ENCODE peak calls at places on chromosomes 1 and 21, in ten cellular contexts. W is OCI-LY7, P is adrenal gland, F is heart left ventricle, Z is heart right ventricle, B is psoas muscle, J is Peyer's patch, M is dorsolateral prefrontal cortex, D is aorta, N is transverse colon. Q is an unnamed sample.

GRCh38 chr1:201826830-201827229 is 2.1 kb upstream of the IPO9 start:
- DNase-seq in W (no peak), P (no peak), F (no peak), Z (no peak), B (no peak), J (no peak), M (no peak), D (no peak), N (no peak), Q (no peak)

GRCh38 chr1:91697322-91698260 is 188.4 kb downstream of the TGFBR3 start:
- DNase-seq in W (no peak), P (no peak), F (no peak), Z (no peak), B (no peak), J (no peak), M (no peak), D (no peak), N (no peak), Q (no peak)

GRCh38 chr1:61226791-61227567 is 144.6 kb downstream of the NFIA start:
- DNase-seq in W (no peak), P (no peak), F (no peak), Z (no peak), B (no peak), J (no peak), M (no peak), D (no peak), N (peak), Q (no peak)

GRCh38 chr1:217363319-217363718 is 267.6 kb downstream of the GPATCH2 start:
- DNase-seq in W (no peak), P (no peak), F (no peak), Z (no peak), B (no peak), J (no peak), M (no peak), D (no peak), N (no peak), Q (no peak)

GRCh38 chr1:180291004-180291403 is 60.9 kb downstream of the LHX4 start:
- DNase-seq in W (no peak), P (no peak), F (no peak), Z (no peak), B (no peak), J (no peak), M (no peak), D (no peak), N (no peak), Q (no peak)

GRCh38 chr21:37341254-37341960 is 25.2 kb upstream of the DYRK1A start:
- DNase-seq in W (no peak), P (no peak), F (no peak), Z (no peak), B (no peak), J (no peak), M (no peak), D (no peak), N (no peak), Q (no peak)

GRCh38 chr1:214833357-214833756 is 230.4 kb downstream of the CENPF start:
- DNase-seq in W (no peak), P (no peak), F (no peak), Z (no peak), B (no peak), J (no peak), M (no peak), D (no peak), N (no peak), Q (no peak)

GRCh38 chr1:243394610-243395490 is 139.0 kb downstream of the SDCCAG8 start:
- DNase-seq in W (no peak), P (no peak), F (no peak), Z (no peak), B (no peak), J (no peak), M (no peak), D (no peak), N (no peak), Q (no peak)

GRCh38 chr1:167059045-167059728 is 31.0 kb downstream of the GPA33 start:
- DNase-seq in W (peak), P (peak), F (peak), Z (peak), B (peak), J (peak), M (peak), D (peak), N (peak), Q (peak)

GRCh38 chr1:16468558-16468957 is 28.0 kb downstream of the NECAP2 start:
- DNase-seq in W (no peak), P (no peak), F (no peak), Z (no peak), B (no peak), J (no peak), M (no peak), D (no peak), N (no peak), Q (no peak)

GRCh38 chr1:2555634-2556276 is 416 bp upstream of the TNFRSF14 start:
- DNase-seq in W (peak), P (peak), F (peak), Z (peak), B (peak), J (peak), M (no peak), D (peak), N (peak), Q (no peak)

GRCh38 chr1:118815909-118816308 is 172.2 kb downstream of the TBX15 start:
- DNase-seq in W (no peak), P (no peak), F (no peak), Z (no peak), B (no peak), J (no peak), M (no peak), D (no peak), N (no peak), Q (no peak)

GRCh38 chr1:183218981-183219621 is 33.0 kb downstream of the LAMC2 start:
- DNase-seq in W (peak), P (no peak), F (peak), Z (no peak), B (no peak), J (peak), M (no peak), D (peak), N (peak), Q (no peak)

GRCh38 chr1:25695991-25696330 is 79.4 kb downstream of the MAN1C1 start:
- DNase-seq in W (no peak), P (peak), F (no peak), Z (no peak), B (no peak), J (no peak), M (peak), D (peak), N (no peak), Q (no peak)

GRCh38 chr1:247114351-247115140 is 10.4 kb upstream of the ZNF669 start:
- DNase-seq in W (no peak), P (no peak), F (no peak), Z (no peak), B (no peak), J (no peak), M (no peak), D (no peak), N (no peak), Q (no peak)

GRCh38 chr1:82453511-82454185 is 652.9 kb downstream of the ADGRL2 start:
- DNase-seq in W (no peak), P (no peak), F (no peak), Z (no peak), B (no peak), J (no peak), M (no peak), D (no peak), N (no peak), Q (no peak)

GRCh38 chr1:239868117-239868516 is 223.6 kb upstream of the FMN2 start:
- DNase-seq in W (no peak), P (no peak), F (no peak), Z (no peak), B (no peak), J (no peak), M (no peak), D (no peak), N (no peak), Q (no peak)

GRCh38 chr1:163054056-163054706 is 15.0 kb upstream of the RGS4 start:
- DNase-seq in W (no peak), P (no peak), F (no peak), Z (no peak), B (no peak), J (no peak), M (no peak), D (no peak), N (no peak), Q (no peak)

GRCh38 chr1:172609528-172609927 is 49.4 kb upstream of the FASLG start:
- DNase-seq in W (peak), P (no peak), F (no peak), Z (no peak), B (no peak), J (no peak), M (no peak), D (no peak), N (no peak), Q (no peak)

GRCh38 chr1:17935230-17935629 is 172.4 kb upstream of the IGSF21 start:
- DNase-seq in W (no peak), P (no peak), F (no peak), Z (no peak), B (no peak), J (no peak), M (no peak), D (no peak), N (no peak), Q (no peak)

GRCh38 chr1:209382701-209383100 is 200.8 kb upstream of the CAMK1G start:
- DNase-seq in W (no peak), P (no peak), F (no peak), Z (no peak), B (no peak), J (no peak), M (no peak), D (no peak), N (no peak), Q (no peak)

GRCh38 chr1:77536813-77537212 is 145.6 kb downstream of the ZZZ3 start:
- DNase-seq in W (no peak), P (no peak), F (no peak), Z (no peak), B (no peak), J (no peak), M (no peak), D (no peak), N (no peak), Q (no peak)

GRCh38 chr1:59928996-59929395 is 2.4 kb upstream of the CYP2J2 start:
- DNase-seq in W (no peak), P (no peak), F (no peak), Z (no peak), B (no peak), J (no peak), M (no peak), D (no peak), N (no peak), Q (no peak)

GRCh38 chr1:96370752-96371151 is 350.8 kb upstream of the PTBP2 start:
- DNase-seq in W (no peak), P (no peak), F (no peak), Z (no peak), B (no peak), J (no peak), M (no peak), D (no peak), N (no peak), Q (no peak)

GRCh38 chr21:14754259-14754604 is 208.1 kb upstream of the SAMSN1 start:
- DNase-seq in W (no peak), P (no peak), F (no peak), Z (no peak), B (no peak), J (no peak), M (no peak), D (no peak), N (no peak), Q (no peak)

GRCh38 chr1:77926561-77927357 is 38.3 kb downstream of the NEXN start:
- DNase-seq in W (no peak), P (no peak), F (no peak), Z (no peak), B (no peak), J (no peak), M (no peak), D (no peak), N (no peak), Q (no peak)

GRCh38 chr1:111704776-111705175 is 34.4 kb downstream of the INKA2 start:
- DNase-seq in W (no peak), P (no peak), F (no peak), Z (no peak), B (no peak), J (no peak), M (no peak), D (no peak), N (no peak), Q (no peak)

GRCh38 chr1:43481481-43481880 is 27.8 kb upstream of the HYI start:
- DNase-seq in W (no peak), P (no peak), F (no peak), Z (no peak), B (no peak), J (no peak), M (no peak), D (no peak), N (no peak), Q (no peak)

GRCh38 chr1:85447000-85447943 is 17.7 kb downstream of the DDAH1 start:
- DNase-seq in W (no peak), P (no peak), F (no peak), Z (no peak), B (no peak), J (no peak), M (no peak), D (no peak), N (no peak), Q (no peak)

GRCh38 chr1:147539122-147539575 is 2.2 kb upstream of the BCL9 start:
- DNase-seq in W (no peak), P (peak), F (no peak), Z (no peak), B (no peak), J (no peak), M (no peak), D (no peak), N (no peak), Q (no peak)
- H3K27ac ChIP-seq in W (no peak), P (peak), F (peak), Z (peak), B (peak), J (peak), M (no peak), D (no peak), N (peak), Q (no peak)

GRCh38 chr1:156663178-156663577 is 14.0 kb downstream of the NES start:
- DNase-seq in W (peak), P (peak), F (peak), Z (peak), B (peak), J (no peak), M (peak), D (peak), N (no peak), Q (no peak)
- H3K27ac ChIP-seq in W (no peak), P (no peak), F (peak), Z (peak), B (peak), J (peak), M (peak), D (no peak), N (peak), Q (peak)

DNA sequence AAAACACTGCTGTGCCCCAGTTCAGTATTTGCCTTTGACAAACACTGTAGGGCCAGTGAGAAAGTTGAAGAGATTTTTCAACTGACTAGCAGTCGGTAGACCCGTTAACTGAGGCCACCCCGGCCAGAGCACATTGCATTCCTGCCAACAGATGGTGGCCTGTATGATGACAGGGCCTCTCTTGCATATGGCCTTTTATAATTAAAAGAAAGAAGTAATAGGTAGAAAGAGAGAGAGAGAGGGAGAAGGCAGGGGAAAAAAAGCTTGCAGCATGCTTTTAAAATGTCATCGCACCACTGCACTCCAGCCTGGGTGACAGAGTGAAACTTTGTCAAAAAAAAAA is 4.7 kb upstream of the C1orf174 start:
- DNase-seq in W (peak), P (no peak), F (no peak), Z (no peak), B (no peak), J (no peak), M (no peak), D (peak), N (no peak), Q (no peak)
- H3K27ac ChIP-seq in W (peak), P (no peak), F (no peak), Z (no peak), B (no peak), J (no peak), M (no peak), D (no peak), N (no peak), Q (no peak)

DNA sequence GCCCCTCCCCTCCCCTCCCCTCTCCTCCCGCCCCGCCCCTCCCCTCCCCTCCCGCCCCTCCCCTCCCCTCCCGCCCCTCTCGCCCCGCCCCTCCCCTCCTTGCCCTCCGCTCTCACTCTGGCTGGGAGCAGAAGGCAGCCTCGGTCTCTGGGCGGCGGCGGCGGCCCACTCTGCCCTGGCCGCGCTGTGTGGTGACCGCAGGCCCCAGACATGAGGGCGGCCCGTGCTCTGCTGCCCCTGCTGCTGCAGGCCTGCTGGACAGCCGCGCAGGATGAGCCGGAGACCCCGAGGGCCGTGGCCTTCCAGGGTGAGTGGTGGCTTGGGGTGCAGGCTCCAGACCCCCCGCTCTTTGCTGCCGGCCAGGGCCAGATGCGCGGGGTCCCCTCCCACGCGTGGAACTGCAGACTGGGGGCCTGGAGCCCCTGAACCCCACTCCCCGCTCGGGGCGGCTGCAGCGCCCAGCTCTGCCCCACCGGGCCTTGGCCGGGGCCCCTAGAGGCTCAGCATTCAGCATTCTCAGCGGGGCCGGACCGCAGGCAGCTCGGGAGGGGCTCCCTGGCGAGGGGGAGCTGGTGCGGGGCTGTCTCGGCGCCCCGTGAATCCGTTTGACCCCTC is at the start of gene COL6A1:
- DNase-seq in W (no peak), P (peak), F (peak), Z (peak), B (peak), J (peak), M (peak), D (peak), N (peak), Q (peak)
- H3K27ac ChIP-seq in W (no peak), P (no peak), F (peak), Z (peak), B (peak), J (peak), M (no peak), D (peak), N (peak), Q (no peak)

GRCh38 chr21:35779167-35779566 is 281.2 kb downstream of the SETD4 start:
- DNase-seq in W (no peak), P (no peak), F (no peak), Z (no peak), B (no peak), J (no peak), M (no peak), D (no peak), N (no peak), Q (no peak)
- H3K27ac ChIP-seq in W (no peak), P (no peak), F (no peak), Z (no peak), B (no peak), J (no peak), M (no peak), D (no peak), N (no peak), Q (no peak)

Q was measured in substantia nigra.